ENCODE peak calls at places on chromosomes 13 and 19, in six cellular contexts. H is HTR-8/SVneo; B is colonic mucosa; N is amniotic stem cell; S is NCI-H2171; Z is effector memory CD4-positive, alpha-beta T cell. W is an unnamed sample.

GRCh38 chr13:114258589-114258988 is 22.8 kb upstream of the UPF3A start:
- DNase-seq in Z (no peak), H (no peak), S (no peak), N (no peak), B (peak), W (no peak)

GRCh38 chr19:6066661-6067646 is 43.3 kb downstream of the RFX2 start:
- DNase-seq in S (peak), H (no peak), N (peak), B (peak), Z (peak), W (peak)

GRCh38 chr13:29959621-29960020 is 109.2 kb upstream of the UBL3 start:
- DNase-seq in B (no peak), S (no peak), Z (no peak), N (no peak), H (no peak), W (no peak)

GRCh38 chr19:14530005-14530348 is 583 bp downstream of the TECR start:
- DNase-seq in N (no peak), Z (no peak), B (peak), S (no peak), H (no peak), W (no peak)

GRCh38 chr13:35140321-35140720 is 198.3 kb downstream of the NBEA start:
- DNase-seq in B (no peak), N (no peak), S (no peak), H (no peak), Z (no peak), W (no peak)

GRCh38 chr19:47142779-47143178 is 12.1 kb downstream of the SAE1 start:
- DNase-seq in Z (no peak), S (no peak), B (no peak), H (no peak), N (no peak), W (no peak)

GRCh38 chr19:17081672-17082630 is 6.4 kb downstream of the MYO9B start:
- DNase-seq in S (no peak), B (no peak), Z (no peak), H (no peak), N (no peak), W (no peak)

GRCh38 chr19:11098327-11098726 is 9.1 kb downstream of the LDLR start:
- DNase-seq in H (no peak), Z (no peak), B (no peak), N (no peak), S (no peak), W (no peak)

GRCh38 chr19:9996541-9996940 is 13.8 kb downstream of the COL5A3 start:
- DNase-seq in B (no peak), N (no peak), S (no peak), Z (no peak), H (no peak), W (no peak)

GRCh38 chr19:48807590-48808308 is 3.1 kb downstream of the BCAT2 start:
- DNase-seq in Z (no peak), B (peak), N (no peak), S (no peak), H (no peak), W (no peak)

GRCh38 chr13:41267106-41267505 is 3.7 kb upstream of the MTRF1 start:
- DNase-seq in S (no peak), Z (no peak), B (no peak), H (no peak), N (no peak), W (no peak)

GRCh38 chr19:46351241-46352041 is 4.6 kb downstream of the PPP5C start:
- DNase-seq in H (no peak), S (no peak), N (no peak), B (peak), Z (no peak), W (peak)

GRCh38 chr13:63631006-63631405 is 2215.4 kb upstream of the PCDH20 start:
- DNase-seq in B (no peak), Z (no peak), H (no peak), S (no peak), N (no peak), W (no peak)

GRCh38 chr19:13398780-13399726 is 107.2 kb downstream of the CACNA1A start:
- DNase-seq in H (peak), N (peak), B (no peak), S (no peak), Z (no peak), W (peak)

GRCh38 chr19:12952488-12953455 is 4.3 kb downstream of the GADD45GIP1 start:
- DNase-seq in N (peak), B (no peak), H (no peak), S (peak), Z (no peak), W (peak)

GRCh38 chr19:23116802-23117571 is at the start of gene ZNF730:
- DNase-seq in B (peak), S (peak), H (peak), N (no peak), Z (peak), W (peak)

GRCh38 chr19:6086081-6086858 is 24.0 kb downstream of the RFX2 start:
- DNase-seq in S (no peak), Z (no peak), B (no peak), N (no peak), H (no peak), W (peak)

GRCh38 chr13:108961542-108962125 is 332.2 kb downstream of the MYO16 start:
- DNase-seq in Z (no peak), B (no peak), N (peak), H (peak), S (no peak), W (peak)

GRCh38 chr13:78993792-78994191 is 334.8 kb upstream of the OBI1 start:
- DNase-seq in S (no peak), N (no peak), Z (no peak), H (no peak), B (no peak), W (no peak)

GRCh38 chr19:17755977-17756670 is 4.8 kb downstream of the FCHO1 start:
- DNase-seq in H (no peak), S (peak), B (peak), Z (no peak), N (no peak), W (peak)

GRCh38 chr13:39916330-39916729 is 260.9 kb downstream of the COG6 start:
- DNase-seq in Z (no peak), H (no peak), B (no peak), N (no peak), S (no peak), W (no peak)

W was measured in lung microvascular endothelial cell.